ENCODE peak calls at places on chromosomes 16 and 17, in four cellular contexts. Q, P, R and V are unnamed samples.

GRCh38 chr17:50668025-50668837 is 33.5 kb downstream of the ABCC3 start:
- DNase-seq in Q (no peak), P (no peak), R (no peak), V (no peak)

GRCh38 chr17:68658999-68659780 is 58.0 kb upstream of the FAM20A start:
- DNase-seq in Q (no peak), P (no peak), R (no peak), V (no peak)

GRCh38 chr17:81578038-81578441 is 25.9 kb upstream of the FAAP100 start:
- DNase-seq in Q (no peak), P (no peak), R (peak; percentile 24), V (no peak)

GRCh38 chr16:90081606-90081970 is 4.5 kb upstream of the PRDM7 start:
- DNase-seq in Q (no peak), P (peak; percentile 27), R (no peak), V (no peak)

GRCh38 chr17:3817851-3818605 is 17.0 kb upstream of the ITGAE start:
- DNase-seq in Q (no peak), P (no peak), R (no peak), V (no peak)

GRCh38 chr16:23508589-23509440 is 1.5 kb downstream of the GGA2 start:
- DNase-seq in Q (peak; percentile 60), P (peak; percentile 37), R (no peak), V (peak; percentile 17)

GRCh38 chr16:24850289-24850931 is 4.6 kb downstream of the SLC5A11 start:
- DNase-seq in Q (no peak), P (no peak), R (no peak), V (no peak)

GRCh38 chr16:67190041-67190440 is at the start of gene EXOC3L1:
- DNase-seq in Q (no peak), P (peak; percentile 29), R (no peak), V (no peak)

GRCh38 chr16:87945351-87946042 is 5.7 kb upstream of the BANP start:
- DNase-seq in Q (no peak), P (peak; percentile 60), R (no peak), V (no peak)

GRCh38 chr17:56521439-56522141 is 71.9 kb upstream of the NOG start:
- DNase-seq in Q (no peak), P (no peak), R (no peak), V (no peak)

GRCh38 chr17:19410875-19411291 is at the start of gene RNF112:
- DNase-seq in Q (no peak), P (no peak), R (no peak), V (no peak)

GRCh38 chr17:35073991-35074627 is 10.6 kb upstream of the RFFL start:
- DNase-seq in Q (no peak), P (no peak), R (peak; percentile 69), V (no peak)

GRCh38 chr16:89921699-89922476 is 1.3 kb upstream of the TUBB3 start:
- DNase-seq in Q (peak; percentile 93), P (peak; percentile 44), R (peak; percentile 85), V (peak; percentile 41)

GRCh38 chr17:79608729-79609039 is 2.2 kb downstream of the RBFOX3 start:
- DNase-seq in Q (peak; percentile 41), P (no peak), R (no peak), V (no peak)

GRCh38 chr17:57608369-57609124 is 136.6 kb downstream of the CCDC182 start:
- DNase-seq in Q (no peak), P (no peak), R (no peak), V (no peak)

GRCh38 chr16:50252082-50252611 is 14.2 kb upstream of the ADCY7 start:
- DNase-seq in Q (no peak), P (no peak), R (no peak), V (no peak)

GRCh38 chr16:73313950-73314349 is 266.0 kb upstream of the ZFHX3 start:
- DNase-seq in Q (no peak), P (no peak), R (no peak), V (no peak)

GRCh38 chr17:81652901-81653771 is 3.2 kb downstream of the PDE6G start:
- DNase-seq in Q (no peak), P (peak; percentile 58), R (no peak), V (no peak)

GRCh38 chr16:56301391-56301850 is 110.1 kb downstream of the GNAO1 start:
- DNase-seq in Q (no peak), P (no peak), R (no peak), V (no peak)

GRCh38 chr17:11601661-11602060 is 3.4 kb downstream of the DNAH9 start:
- DNase-seq in Q (no peak), P (no peak), R (no peak), V (no peak)

GRCh38 chr17:9987779-9988585 is 82.9 kb upstream of the RCVRN start:
- DNase-seq in Q (peak; percentile 50), P (peak; percentile 60), R (peak; percentile 18), V (peak; percentile 69)

GRCh38 chr17:50198026-50198669 is 3.3 kb downstream of the COL1A1 start:
- DNase-seq in Q (peak; percentile 67), P (peak; percentile 64), R (peak; percentile 72), V (peak; percentile 51)

GRCh38 chr16:74577882-74578366 is 29.0 kb downstream of the GLG1 start:
- DNase-seq in Q (no peak), P (no peak), R (no peak), V (no peak)

GRCh38 chr17:9475259-9475658 is 100.4 kb downstream of the STX8 start:
- DNase-seq in Q (no peak), P (no peak), R (no peak), V (no peak)

GRCh38 chr17:80908776-80909175 is 82.9 kb upstream of the CHMP6 start:
- DNase-seq in Q (no peak), P (no peak), R (no peak), V (no peak)

GRCh38 chr17:28427372-28427771 is 21.4 kb upstream of the SLC46A1 start:
- DNase-seq in Q (no peak), P (no peak), R (no peak), V (no peak)

GRCh38 chr17:3034578-3034920 is 28.9 kb downstream of the OR1D5 start:
- DNase-seq in Q (no peak), P (no peak), R (no peak), V (no peak)

GRCh38 chr17:61448042-61448441 is 4.2 kb upstream of the TBX4 start:
- DNase-seq in Q (no peak), P (no peak), R (no peak), V (no peak)

GRCh38 chr16:15822957-15823356 is 33.9 kb downstream of the MYH11 start:
- DNase-seq in Q (no peak), P (no peak), R (no peak), V (no peak)

DNA sequence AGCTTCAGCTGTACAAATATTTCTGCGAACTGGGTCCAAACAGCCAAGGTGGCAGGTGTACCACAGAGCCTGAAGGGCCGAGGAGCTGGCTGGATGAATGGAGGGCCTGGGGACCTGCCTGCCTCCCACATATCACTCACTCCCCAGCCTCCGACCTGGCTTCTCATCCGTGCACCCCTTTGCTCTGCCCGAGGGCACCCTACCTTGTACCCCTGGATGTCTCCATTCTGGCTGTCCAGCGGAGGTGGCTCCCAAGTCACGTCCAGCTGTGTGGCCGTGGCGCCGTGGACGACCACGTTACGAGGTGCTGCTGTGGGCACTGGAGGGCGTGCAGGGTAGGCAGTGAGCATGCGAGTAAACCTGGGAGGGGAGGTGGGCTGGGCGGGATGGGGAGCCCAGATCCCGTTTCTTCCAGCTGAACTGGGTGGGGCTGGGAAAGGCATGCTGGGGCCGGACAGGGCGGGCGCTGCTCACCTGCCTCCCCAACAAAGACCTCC is 67.2 kb upstream of the CDC42EP4 start:
- DNase-seq in Q (no peak), P (no peak), R (no peak), V (no peak)
- TF ChIP-seq ELF4 in Q (no peak), P (no peak), R (no peak), V (no peak)

GRCh38 chr17:59357929-59358328 is 26.5 kb downstream of the YPEL2 start:
- DNase-seq in Q (no peak), P (no peak), R (no peak), V (no peak)
- TF ChIP-seq ELF4 in Q (no peak), P (no peak), R (no peak), V (no peak)

DNA sequence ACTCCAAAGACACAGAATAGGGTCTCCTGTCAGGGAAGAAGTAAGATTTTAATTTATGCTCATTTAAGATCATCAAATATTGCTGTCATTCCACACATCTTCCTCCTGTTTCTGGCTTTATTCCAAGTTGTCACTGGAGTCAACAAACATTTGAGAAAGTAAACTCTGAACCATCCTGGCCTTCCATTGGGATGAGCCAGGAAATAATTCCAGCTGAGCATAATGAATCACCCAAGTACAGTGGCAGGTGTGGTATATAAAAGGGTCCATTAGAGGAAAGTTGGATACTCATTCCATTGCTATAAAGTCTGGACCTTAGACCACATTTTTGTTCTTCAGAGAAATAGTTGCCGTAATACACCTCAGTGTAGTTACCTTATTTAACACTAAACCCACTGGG is 246.1 kb downstream of the SLC39A11 start:
- DNase-seq in Q (no peak), P (no peak), R (peak; percentile 36), V (no peak)
- TF ChIP-seq ELF4 in Q (no peak), P (no peak), R (no peak), V (no peak)

GRCh38 chr16:66081967-66082366 is 284.5 kb upstream of the CDH5 start:
- DNase-seq in Q (peak; percentile 1), P (no peak), R (peak; percentile 18), V (no peak)
- TF ChIP-seq ELF4 in Q (no peak), P (no peak), R (no peak), V (no peak)

GRCh38 chr17:83196088-83196765 is 116.8 kb downstream of the METRNL start:
- DNase-seq in Q (no peak), P (no peak), R (no peak), V (no peak)

GRCh38 chr17:83194189-83194565 is 114.8 kb downstream of the METRNL start:
- DNase-seq in Q (no peak), P (no peak), R (no peak), V (no peak)

GRCh38 chr17:83196973-83197880 is 117.8 kb downstream of the METRNL start:
- DNase-seq in Q (no peak), P (no peak), R (no peak), V (no peak)

GRCh38 chr17:83194761-83195329 is 115.4 kb downstream of the METRNL start:
- DNase-seq in Q (no peak), P (no peak), R (no peak), V (no peak)

DNA sequence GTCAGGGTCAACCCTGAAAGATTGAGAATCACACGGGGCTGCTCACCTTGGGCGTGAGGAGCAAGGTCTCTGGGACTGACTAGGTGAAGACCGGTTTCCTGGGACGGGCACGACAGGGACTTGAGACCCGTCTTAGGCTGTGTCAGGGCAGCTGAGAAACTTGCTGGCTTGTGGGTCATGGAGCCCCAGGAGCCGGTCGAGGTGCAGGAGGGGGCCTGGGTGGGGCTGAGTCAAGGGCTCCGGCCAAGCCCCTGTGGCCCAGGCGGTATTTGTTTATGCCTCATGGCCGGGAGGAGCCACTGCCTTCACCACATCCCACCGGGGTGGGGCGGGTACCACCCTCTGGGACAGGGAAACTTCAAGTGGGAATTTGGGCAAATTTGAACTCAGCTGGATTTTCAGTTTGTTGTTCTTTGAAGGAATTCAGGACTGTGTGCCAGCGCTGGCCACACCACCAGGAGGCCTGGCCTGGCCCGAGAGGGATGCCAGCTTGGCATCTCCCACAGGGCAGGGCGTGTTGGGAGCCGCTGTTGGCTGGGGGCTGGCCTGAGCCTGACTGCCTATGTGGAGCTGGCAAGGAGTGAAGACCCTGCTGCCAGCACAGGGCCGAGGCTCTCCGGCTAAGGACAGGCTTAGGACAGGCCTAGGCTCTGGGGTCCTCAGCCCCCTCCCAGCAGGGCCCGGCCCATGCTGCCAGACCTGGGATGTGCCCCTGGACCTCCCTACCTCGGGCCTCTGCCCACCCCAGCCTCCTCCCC is 116.1 kb downstream of the METRNL start:
- DNase-seq in Q (no peak), P (no peak), R (no peak), V (no peak)
- TF ChIP-seq ELF4 in Q (no peak), P (no peak), R (no peak), V (no peak)